ENCODE peak calls at places on chromosome 6, in seven cellular contexts. G is AG09309, P is ascending aorta, H is BJ, E is cardiac fibroblast, J is progenitor cell of endocrine pancreas, T is stomach. A is an unnamed sample.

GRCh38 chr6:170128346-170128745 is 162.5 kb downstream of the DLL1 start:
- DNase-seq in G (no peak), P (peak; percentile 35), H (no peak), E (no peak), J (peak; percentile 3), T (peak; percentile 10), A (no peak)

GRCh38 chr6:151730496-151730870 is 77.0 kb upstream of the ESR1 start:
- DNase-seq in G (no peak), P (no peak), H (no peak), E (no peak), J (no peak), T (no peak), A (no peak)

GRCh38 chr6:125910518-125910917 is 46.1 kb upstream of the HINT3 start:
- DNase-seq in G (no peak), P (no peak), H (no peak), E (peak; percentile 80), J (no peak), T (no peak), A (no peak)

GRCh38 chr6:110329729-110330436 is 28.3 kb downstream of the METTL24 start:
- DNase-seq in G (no peak), P (no peak), H (no peak), E (peak; percentile 15), J (no peak), T (no peak), A (no peak)

GRCh38 chr6:127968394-127968793 is 67.5 kb upstream of the THEMIS start:
- DNase-seq in G (no peak), P (no peak), H (no peak), E (no peak), J (no peak), T (no peak), A (no peak)

GRCh38 chr6:12022903-12023522 is 10.9 kb downstream of the HIVEP1 start:
- DNase-seq in G (no peak), P (no peak), H (no peak), E (no peak), J (no peak), T (no peak), A (no peak)

GRCh38 chr6:62613920-62614319 is 327.9 kb upstream of the KHDRBS2 start:
- DNase-seq in G (no peak), P (no peak), H (no peak), E (no peak), J (no peak), T (no peak), A (no peak)

GRCh38 chr6:19153270-19153980 is 683.7 kb upstream of the ID4 start:
- DNase-seq in G (peak; percentile 69), P (no peak), H (no peak), E (peak; percentile 20), J (no peak), T (no peak), A (peak; percentile 1)

GRCh38 chr6:38638941-38639497 is 710 bp downstream of the BTBD9 start:
- DNase-seq in G (no peak), P (peak; percentile 77), H (no peak), E (peak; percentile 57), J (peak; percentile 18), T (peak; percentile 60), A (peak; percentile 24)

GRCh38 chr6:44558315-44559227 is 171.1 kb downstream of the CDC5L start:
- DNase-seq in G (no peak), P (no peak), H (no peak), E (no peak), J (no peak), T (no peak), A (no peak)

GRCh38 chr6:75842732-75843131 is 93.7 kb downstream of the MYO6 start:
- DNase-seq in G (no peak), P (no peak), H (no peak), E (no peak), J (no peak), T (no peak), A (no peak)

GRCh38 chr6:135033238-135033637 is 21.4 kb downstream of the HBS1L start:
- DNase-seq in G (no peak), P (no peak), H (no peak), E (no peak), J (no peak), T (no peak), A (no peak)

GRCh38 chr6:43125119-43125518 is 46.0 kb upstream of the SRF start:
- DNase-seq in G (peak; percentile 73), P (no peak), H (peak; percentile 82), E (peak; percentile 69), J (no peak), T (no peak), A (no peak)

GRCh38 chr6:127207591-127208120 is 59.0 kb upstream of the RNF146 start:
- DNase-seq in G (no peak), P (no peak), H (no peak), E (peak; percentile 76), J (no peak), T (no peak), A (no peak)

GRCh38 chr6:15400572-15401004 is 154.7 kb downstream of the JARID2 start:
- DNase-seq in G (no peak), P (no peak), H (no peak), E (peak; percentile 35), J (peak; percentile 15), T (no peak), A (no peak)

GRCh38 chr6:161374971-161375873 is 101.4 kb upstream of the AGPAT4 start:
- DNase-seq in G (no peak), P (peak; percentile 78), H (no peak), E (peak; percentile 24), J (no peak), T (peak; percentile 92), A (no peak)

GRCh38 chr6:84623956-84624680 is 140.3 kb downstream of the TBX18 start:
- DNase-seq in G (no peak), P (no peak), H (peak; percentile 51), E (peak; percentile 92), J (no peak), T (no peak), A (no peak)

DNA sequence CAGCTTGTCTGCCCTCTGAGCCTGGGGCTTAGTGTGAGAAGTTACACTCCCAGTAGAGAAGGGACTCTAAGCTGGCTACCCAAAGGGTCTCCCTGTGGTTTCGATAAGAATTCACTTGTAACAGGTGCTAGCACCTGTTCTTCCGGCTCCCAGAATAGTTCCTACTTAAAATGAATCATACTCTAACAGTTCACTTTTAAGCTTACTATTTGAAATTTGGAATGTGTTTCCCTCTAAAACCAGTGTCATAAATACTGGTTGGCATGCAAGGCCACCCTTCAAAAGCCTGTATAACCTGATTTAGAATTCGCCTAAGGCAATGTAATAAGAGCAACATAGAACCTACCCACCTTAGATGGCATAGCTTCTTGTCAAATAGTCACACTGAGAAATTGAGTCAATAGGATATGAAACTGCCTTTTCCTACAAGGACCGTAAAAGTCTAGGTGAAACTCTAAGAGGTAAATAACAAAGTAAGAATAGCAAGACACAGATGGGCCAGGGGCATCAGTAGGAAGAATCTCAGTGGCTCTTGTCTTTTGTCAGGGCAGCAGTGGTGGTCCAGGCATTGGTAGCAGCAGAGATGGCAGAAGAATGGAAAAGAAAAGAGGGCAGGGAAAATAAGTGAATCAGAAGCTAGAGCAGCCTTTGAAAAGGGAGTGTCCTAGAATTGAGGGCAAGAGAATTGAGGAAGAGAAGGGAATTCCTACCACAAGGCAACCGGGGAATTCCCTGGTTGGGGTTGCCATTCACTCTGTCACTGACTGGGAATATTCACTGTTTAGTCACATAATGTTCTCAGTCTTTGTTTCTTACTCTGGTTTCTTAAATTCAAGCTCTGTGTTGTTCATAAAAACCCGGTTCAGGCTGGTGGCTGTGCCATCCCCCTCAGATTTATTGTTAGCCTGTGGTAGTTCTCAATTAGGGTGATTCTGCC is 91.5 kb downstream of the HIVEP2 start:
- DNase-seq in G (no peak), P (no peak), H (no peak), E (peak; percentile 71), J (no peak), T (no peak), A (no peak)
- TF ChIP-seq CTCF in G (no peak), P (no peak), H (no peak), E (no peak), J (no peak), T (no peak), A (no peak)

GRCh38 chr6:100115702-100116101 is 121.7 kb upstream of the MCHR2 start:
- DNase-seq in G (no peak), P (no peak), H (peak; percentile 65), E (no peak), J (no peak), T (no peak), A (no peak)

GRCh38 chr6:100117680-100118079 is 123.7 kb upstream of the MCHR2 start:
- DNase-seq in G (no peak), P (no peak), H (no peak), E (no peak), J (no peak), T (no peak), A (no peak)

GRCh38 chr6:100119261-100119660 is 125.2 kb upstream of the MCHR2 start:
- DNase-seq in G (no peak), P (no peak), H (no peak), E (no peak), J (no peak), T (no peak), A (no peak)

GRCh38 chr6:100118301-100118700 is 124.3 kb upstream of the MCHR2 start:
- DNase-seq in G (no peak), P (no peak), H (no peak), E (no peak), J (no peak), T (no peak), A (no peak)

GRCh38 chr6:100116409-100117194 is 122.6 kb upstream of the MCHR2 start:
- DNase-seq in G (peak; percentile 62), P (no peak), H (peak; percentile 57), E (peak; percentile 86), J (peak; percentile 18), T (no peak), A (peak; percentile 57)
- TF ChIP-seq CTCF in G (peak; percentile 74), P (peak; percentile 65), H (peak; percentile 75), E (peak; percentile 74), J (peak; percentile 83), T (no peak), A (peak; percentile 75)

GRCh38 chr6:91166271-91166670 is 579.4 kb upstream of the MAP3K7 start:
- DNase-seq in G (no peak), P (no peak), H (no peak), E (no peak), J (no peak), T (no peak), A (no peak)

GRCh38 chr6:91173651-91174050 is 586.8 kb upstream of the MAP3K7 start:
- DNase-seq in G (no peak), P (no peak), H (no peak), E (no peak), J (no peak), T (no peak), A (no peak)

GRCh38 chr6:91164105-91164504 is 577.2 kb upstream of the MAP3K7 start:
- DNase-seq in G (no peak), P (no peak), H (no peak), E (no peak), J (no peak), T (no peak), A (no peak)

DNA sequence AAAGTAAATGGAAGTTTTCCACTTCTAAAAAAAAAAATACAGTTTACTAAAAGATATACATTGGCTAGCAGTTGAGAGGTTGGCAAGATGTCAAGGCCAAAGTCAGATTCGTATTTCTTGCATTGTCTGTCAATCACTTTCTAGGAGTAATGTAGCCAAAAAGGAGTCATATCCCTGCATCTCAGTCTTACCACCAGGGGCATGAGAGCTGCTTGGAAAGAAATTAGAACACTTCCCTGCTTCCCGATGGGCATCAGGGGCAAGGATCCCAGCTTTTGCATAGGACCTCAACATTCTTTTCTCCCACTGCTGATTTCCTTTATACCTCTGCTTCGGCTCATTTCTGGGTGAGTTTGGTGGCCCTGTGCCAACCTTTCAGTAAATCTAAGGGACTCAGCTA is 581.0 kb upstream of the MAP3K7 start:
- DNase-seq in G (no peak), P (no peak), H (no peak), E (no peak), J (no peak), T (no peak), A (no peak)
- TF ChIP-seq CTCF in G (no peak), P (no peak), H (no peak), E (no peak), J (peak; percentile 48), T (no peak), A (no peak)

GRCh38 chr6:90574610-90575009 is 12.3 kb downstream of the MAP3K7 start:
- DNase-seq in G (no peak), P (no peak), H (no peak), E (peak; percentile 51), J (no peak), T (no peak), A (no peak)
- TF ChIP-seq CTCF in G (no peak), P (no peak), H (no peak), E (no peak), J (no peak), T (no peak), A (no peak)